ENCODE peak calls at places on chromosome 18, in six cellular contexts. N is IMR-90, F is H9, H is mesenchymal stem cell, J is trophoblast cell, O is H1. P is an unnamed sample.

GRCh38 chr18:8685141-8685913 is 20.0 kb upstream of the MTCL1 start:
- DNase-seq in N (peak), F (no peak), O (no peak), H (no peak), J (no peak), P (no peak)

GRCh38 chr18:8673276-8674209 is 31.8 kb upstream of the MTCL1 start:
- DNase-seq in F (no peak), N (peak), H (peak), J (no peak), O (no peak), P (no peak)

GRCh38 chr18:24846133-24846532 is 385.7 kb downstream of the HRH4 start:
- DNase-seq in J (no peak), N (no peak), F (no peak), O (no peak), H (no peak), P (no peak)

GRCh38 chr18:67318651-67319050 is 197.9 kb downstream of the DSEL start:
- DNase-seq in F (no peak), O (no peak), J (no peak), H (no peak), N (peak), P (no peak)

GRCh38 chr18:37019157-37019571 is 190.2 kb downstream of the KIAA1328 start:
- DNase-seq in F (peak), H (peak), O (peak), J (peak), N (peak), P (no peak)

GRCh38 chr18:56314396-56314795 is 324.0 kb downstream of the TXNL1 start:
- DNase-seq in O (no peak), N (peak), H (no peak), J (no peak), F (no peak), P (no peak)

GRCh38 chr18:13006731-13007550 is 15.8 kb downstream of the CEP192 start:
- DNase-seq in H (no peak), J (no peak), N (no peak), O (no peak), F (no peak), P (no peak)

GRCh38 chr18:11859903-11860407 is 8.7 kb downstream of the CHMP1B start:
- DNase-seq in F (no peak), H (peak), O (no peak), J (peak), N (peak), P (no peak)

GRCh38 chr18:11994708-11995444 is 13.6 kb downstream of the IMPA2 start:
- DNase-seq in F (peak), N (peak), H (peak), O (no peak), J (peak), P (no peak)

GRCh38 chr18:31512203-31512764 is 14.3 kb downstream of the DSG2 start:
- DNase-seq in F (no peak), N (peak), J (peak), H (peak), O (no peak), P (no peak)

GRCh38 chr18:8462651-8463185 is 146.5 kb upstream of the RAB12 start:
- DNase-seq in J (no peak), F (no peak), H (no peak), N (no peak), O (no peak), P (no peak)

DNA sequence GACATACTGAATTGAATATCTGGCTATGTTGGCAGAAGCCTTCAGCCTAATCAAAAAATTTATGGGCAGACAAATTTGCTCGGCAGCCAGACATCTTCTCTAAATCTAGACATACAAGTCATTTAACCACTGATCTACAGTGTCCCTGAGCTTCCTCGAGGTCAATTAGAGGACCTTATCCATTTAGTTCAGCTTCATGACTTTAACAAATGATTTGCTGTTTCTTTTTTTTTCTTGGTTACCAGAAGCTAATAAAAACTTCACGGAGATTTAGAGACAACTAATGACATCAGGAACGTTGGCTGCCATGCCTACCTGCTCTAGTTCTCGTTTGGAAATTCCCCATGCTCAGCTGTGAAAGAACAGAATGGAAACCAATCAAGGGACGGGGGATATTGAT is 223.8 kb downstream of the BCL2 start:
- DNase-seq in N (no peak), F (no peak), O (no peak), J (no peak), H (no peak), P (no peak)
- H3K4me2 ChIP-seq in N (no peak), F (no peak), O (no peak), J (no peak), H (no peak), P (no peak)

GRCh38 chr18:3665780-3666525 is 216.0 kb downstream of the TGIF1 start:
- DNase-seq in H (peak), N (peak), F (peak), J (peak), O (peak), P (peak)
- H3K18ac ChIP-seq in H (peak), N (peak), F (no peak), J (no peak), O (no peak), P (no peak)

GRCh38 chr18:604771-605170 is 8.0 kb downstream of the CLUL1 start:
- DNase-seq in N (no peak), O (no peak), H (no peak), F (no peak), J (no peak), P (no peak)
- H2AFZ ChIP-seq in N (no peak), O (peak), H (no peak), F (no peak), J (no peak), P (peak)

GRCh38 chr18:78640596-78640995 is 339.0 kb upstream of the SALL3 start:
- DNase-seq in H (no peak), J (no peak), F (no peak), N (no peak), O (no peak), P (no peak)

GRCh38 chr18:78643981-78644380 is 335.6 kb upstream of the SALL3 start:
- DNase-seq in N (no peak), J (no peak), O (no peak), H (no peak), F (no peak), P (no peak)

GRCh38 chr18:78641689-78642231 is 337.9 kb upstream of the SALL3 start:
- DNase-seq in J (peak), O (no peak), H (no peak), F (no peak), N (no peak), P (no peak)

GRCh38 chr18:78645216-78645615 is 334.4 kb upstream of the SALL3 start:
- DNase-seq in H (no peak), N (no peak), J (no peak), O (no peak), F (no peak), P (no peak)

GRCh38 chr18:78642561-78643398 is 336.8 kb upstream of the SALL3 start:
- DNase-seq in F (no peak), N (no peak), J (peak), O (no peak), H (no peak), P (no peak)
- H3K4me2 ChIP-seq in F (no peak), N (no peak), J (no peak), O (no peak), H (no peak), P (no peak)

DNA sequence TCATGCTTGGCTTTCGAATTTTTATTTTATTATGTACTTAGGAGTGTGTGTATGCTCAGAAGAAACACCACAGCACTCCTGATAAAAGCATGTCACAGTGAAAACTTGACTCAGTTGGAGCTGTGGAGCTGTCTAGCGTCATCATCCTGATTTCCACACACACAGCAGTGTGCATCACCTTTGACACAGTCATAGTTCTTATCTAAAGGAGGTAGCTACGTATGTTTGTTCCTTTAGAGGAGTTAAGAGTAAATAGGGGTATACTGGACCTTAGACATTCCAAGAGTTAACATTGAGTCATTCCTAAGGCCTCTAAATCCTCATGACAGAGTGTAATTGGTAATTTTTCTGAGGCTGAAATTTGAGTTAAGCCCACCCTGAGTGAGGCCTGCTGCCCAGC is 96.9 kb downstream of the PHLPP1 start:
- DNase-seq in F (no peak), J (peak), N (peak), H (peak), O (no peak), P (no peak)
- H3K18ac ChIP-seq in F (no peak), J (no peak), N (peak), H (peak), O (no peak), P (no peak)

GRCh38 chr18:361941-362913 is 94.4 kb upstream of the THOC1 start:
- DNase-seq in O (no peak), F (peak), J (peak), N (peak), H (peak), P (no peak)

GRCh38 chr18:365651-366050 is 97.8 kb upstream of the THOC1 start:
- DNase-seq in J (no peak), O (no peak), F (no peak), H (no peak), N (no peak), P (no peak)

GRCh38 chr18:362914-363295 is 95.1 kb upstream of the THOC1 start:
- DNase-seq in N (no peak), F (no peak), O (no peak), H (peak), J (no peak), P (no peak)

GRCh38 chr18:363327-364115 is 95.7 kb upstream of the THOC1 start:
- DNase-seq in N (peak), F (no peak), O (no peak), H (peak), J (no peak), P (no peak)

GRCh38 chr18:364221-364620 is 96.4 kb upstream of the THOC1 start:
- DNase-seq in O (no peak), F (no peak), N (no peak), J (no peak), H (no peak), P (no peak)
- H2AFZ ChIP-seq in O (no peak), F (no peak), N (no peak), J (no peak), H (no peak), P (no peak)

DNA sequence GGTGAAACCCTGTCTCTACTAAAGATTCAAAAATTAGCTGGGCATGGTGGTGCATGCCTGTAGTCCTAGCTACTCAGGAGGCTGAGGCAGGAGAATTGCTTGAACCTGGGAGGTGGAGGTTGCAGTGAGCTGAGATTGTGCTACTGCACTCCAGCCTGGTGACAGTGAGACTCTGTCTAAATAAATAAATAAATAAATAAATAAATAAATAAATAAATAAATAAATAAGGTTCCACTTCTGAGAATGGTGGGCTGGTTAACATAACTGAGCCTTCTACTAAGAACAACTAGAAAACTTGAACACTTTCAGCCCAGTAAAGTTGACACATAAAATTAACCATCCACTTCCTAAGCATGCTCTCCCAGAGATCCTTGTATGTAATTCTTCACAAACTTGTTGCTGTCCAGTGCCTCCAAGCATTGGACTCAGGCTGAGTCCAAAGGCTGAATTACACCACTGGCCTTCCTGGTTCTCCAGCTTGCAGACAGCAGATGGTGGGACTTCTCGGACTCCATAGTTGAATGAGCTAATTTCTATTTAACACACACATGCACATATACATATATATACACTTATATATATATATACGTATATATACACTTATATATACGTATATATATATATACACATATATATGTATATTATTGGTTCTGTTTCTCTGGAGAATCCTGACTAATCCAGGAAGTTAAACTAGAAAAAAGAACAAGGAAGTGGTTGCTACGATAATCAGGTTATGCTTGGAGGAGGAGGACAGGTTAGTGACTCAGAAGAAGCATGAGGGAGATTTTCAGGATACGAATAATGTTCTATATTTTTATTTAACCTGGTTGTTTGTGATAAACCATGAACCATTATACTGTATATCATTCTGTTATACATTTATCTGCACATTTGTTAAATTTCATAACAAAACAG is 348.8 kb downstream of the METTL4 start:
- DNase-seq in F (no peak), O (no peak), N (no peak), H (no peak), J (peak), P (no peak)
- H3K4me2 ChIP-seq in F (no peak), O (no peak), N (no peak), H (no peak), J (no peak), P (no peak)

GRCh38 chr18:65523461-65523860 is 227.4 kb upstream of the CDH7 start:
- DNase-seq in N (no peak), F (peak), O (peak), J (no peak), H (no peak), P (no peak)

GRCh38 chr18:65526099-65526498 is 224.7 kb upstream of the CDH7 start:
- DNase-seq in F (no peak), J (no peak), O (no peak), N (no peak), H (no peak), P (no peak)

GRCh38 chr18:65522907-65523306 is 227.9 kb upstream of the CDH7 start:
- DNase-seq in H (no peak), O (no peak), N (no peak), F (peak), J (no peak), P (no peak)

GRCh38 chr18:65527879-65528633 is 222.8 kb upstream of the CDH7 start:
- DNase-seq in H (no peak), F (no peak), O (no peak), N (no peak), J (no peak), P (no peak)
- H3K18ac ChIP-seq in H (no peak), F (no peak), O (no peak), N (no peak), J (no peak), P (no peak)